ENCODE peak calls at places on chromosomes 1 and 21, in four cellular contexts. One of them, this sample, is unnamed.

GRCh38 chr21:45284456-45284741 is 3.3 kb downstream of the POFUT2 start:
- DNase-seq in A549: no peak
- DNase-seq in HepG2: no peak
- DNase-seq in GM23338: no peak
- DNase-seq in this sample: no peak

GRCh38 chr1:235648954-235649721 is 446 bp downstream of the GNG4 start:
- DNase-seq in GM23338: peak
- DNase-seq in A549: no peak
- DNase-seq in HepG2: peak
- DNase-seq in this sample: no peak

GRCh38 chr1:33547574-33547973 is 75.1 kb downstream of the ZSCAN20 start:
- DNase-seq in HepG2: no peak
- DNase-seq in A549: no peak
- DNase-seq in GM23338: no peak
- DNase-seq in this sample: no peak

GRCh38 chr1:62875676-62876075 is 91.7 kb downstream of the ATG4C start:
- DNase-seq in GM23338: no peak
- DNase-seq in A549: no peak
- DNase-seq in HepG2: no peak
- DNase-seq in this sample: no peak

GRCh38 chr1:10415211-10415930 is 14.9 kb upstream of the CENPS start:
- DNase-seq in HepG2: peak
- DNase-seq in GM23338: peak
- DNase-seq in A549: peak
- DNase-seq in this sample: peak

GRCh38 chr1:101237229-101237837 is 514 bp downstream of the S1PR1 start:
- DNase-seq in GM23338: peak
- DNase-seq in HepG2: no peak
- DNase-seq in A549: no peak
- DNase-seq in this sample: no peak

GRCh38 chr1:197080323-197080722 is 13.3 kb upstream of the F13B start:
- DNase-seq in A549: no peak
- DNase-seq in GM23338: no peak
- DNase-seq in HepG2: no peak
- DNase-seq in this sample: no peak

GRCh38 chr1:20100632-20101355 is 18.5 kb downstream of the PLA2G2D start:
- DNase-seq in HepG2: peak
- DNase-seq in GM23338: peak
- DNase-seq in A549: peak
- DNase-seq in this sample: no peak

GRCh38 chr1:203914292-203914691 is 52.9 kb downstream of the SNRPE start:
- DNase-seq in GM23338: no peak
- DNase-seq in A549: no peak
- DNase-seq in HepG2: peak
- DNase-seq in this sample: no peak

GRCh38 chr1:112619518-112620458 is at the start of gene CAPZA1:
- DNase-seq in HepG2: peak
- DNase-seq in A549: peak
- DNase-seq in GM23338: peak
- DNase-seq in this sample: peak
- TF ChIP-seq REST in HepG2: no peak
- TF ChIP-seq REST in A549: no peak
- TF ChIP-seq REST in GM23338: no peak
- TF ChIP-seq REST in this sample: peak

DNA sequence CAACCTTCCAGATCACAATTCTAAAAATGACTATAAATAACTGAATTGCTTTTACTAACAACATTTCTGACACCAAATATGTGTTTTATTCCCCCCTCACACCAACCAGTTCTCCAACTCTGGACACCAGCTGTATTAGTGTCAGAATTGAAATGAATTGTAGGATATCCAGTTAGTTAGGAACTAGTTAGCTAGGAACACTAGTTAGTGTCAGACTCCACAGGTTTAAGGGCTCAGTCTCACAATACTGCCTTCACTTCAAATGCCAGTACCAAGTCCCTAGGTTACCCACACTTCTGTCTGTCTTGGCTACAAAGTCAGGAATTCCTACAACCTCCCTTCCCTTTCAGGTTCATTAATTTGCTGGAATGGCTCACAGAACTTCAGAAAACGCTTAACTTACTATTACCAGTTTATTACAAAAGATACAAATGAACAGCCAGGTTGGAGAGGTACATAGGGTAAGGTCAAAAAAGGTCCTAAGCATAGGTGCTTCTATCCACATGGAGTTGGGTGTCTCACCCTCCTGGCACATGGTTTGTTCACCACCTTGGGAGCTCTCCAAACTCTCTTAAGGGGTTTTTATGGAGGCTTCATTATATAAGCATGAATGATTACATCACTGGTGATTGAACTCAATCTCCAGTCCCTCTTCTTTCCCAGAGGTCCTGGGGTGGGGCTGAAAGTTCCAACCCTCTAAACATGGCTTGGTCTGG is 4.2 kb downstream of the STXBP3 start:
- DNase-seq in A549: no peak
- DNase-seq in GM23338: no peak
- DNase-seq in HepG2: no peak
- DNase-seq in this sample: no peak
- TF ChIP-seq REST in A549: no peak
- TF ChIP-seq REST in GM23338: no peak
- TF ChIP-seq REST in HepG2: no peak
- TF ChIP-seq REST in this sample: no peak

DNA sequence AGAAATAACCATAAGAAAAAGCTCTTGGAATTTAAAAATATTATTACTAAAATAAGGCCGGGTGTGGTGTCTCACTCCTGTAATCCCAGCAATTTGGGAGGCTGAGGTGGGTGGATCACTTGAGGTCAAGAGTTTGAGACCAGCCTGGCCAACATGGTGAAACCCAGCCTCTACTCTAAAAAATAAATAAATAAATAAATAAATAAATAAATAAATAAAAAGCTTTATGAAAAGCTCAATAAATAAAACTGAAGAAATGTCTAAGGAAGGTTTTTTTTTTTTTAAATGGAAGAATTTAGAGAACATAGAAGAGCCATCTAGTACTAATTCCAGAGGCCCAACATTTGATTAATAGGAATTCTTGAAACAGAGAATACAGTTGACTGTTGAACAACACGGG is 249.1 kb upstream of the PROX1 start:
- DNase-seq in GM23338: no peak
- DNase-seq in HepG2: no peak
- DNase-seq in A549: no peak
- DNase-seq in this sample: no peak
- TF ChIP-seq REST in GM23338: no peak
- TF ChIP-seq REST in HepG2: no peak
- TF ChIP-seq REST in A549: no peak
- TF ChIP-seq REST in this sample: no peak

GRCh38 chr1:155086182-155086741 is 7.6 kb downstream of the EFNA3 start:
- DNase-seq in HepG2: no peak
- DNase-seq in GM23338: peak
- DNase-seq in A549: peak
- DNase-seq in this sample: no peak

GRCh38 chr1:155085504-155086181 is 7.0 kb downstream of the EFNA3 start:
- DNase-seq in A549: no peak
- DNase-seq in GM23338: peak
- DNase-seq in HepG2: no peak
- DNase-seq in this sample: peak

GRCh38 chr1:155082941-155083541 is 4.4 kb downstream of the EFNA3 start:
- DNase-seq in A549: no peak
- DNase-seq in HepG2: no peak
- DNase-seq in GM23338: no peak
- DNase-seq in this sample: no peak

GRCh38 chr1:155083865-155084721 is 5.5 kb downstream of the EFNA3 start:
- DNase-seq in GM23338: no peak
- DNase-seq in A549: no peak
- DNase-seq in HepG2: peak
- DNase-seq in this sample: peak

GRCh38 chr1:155084722-155085503 is 6.3 kb downstream of the EFNA3 start:
- DNase-seq in GM23338: peak
- DNase-seq in HepG2: peak
- DNase-seq in A549: peak
- DNase-seq in this sample: peak
- TF ChIP-seq REST in GM23338: no peak
- TF ChIP-seq REST in HepG2: no peak
- TF ChIP-seq REST in A549: no peak
- TF ChIP-seq REST in this sample: no peak

DNA sequence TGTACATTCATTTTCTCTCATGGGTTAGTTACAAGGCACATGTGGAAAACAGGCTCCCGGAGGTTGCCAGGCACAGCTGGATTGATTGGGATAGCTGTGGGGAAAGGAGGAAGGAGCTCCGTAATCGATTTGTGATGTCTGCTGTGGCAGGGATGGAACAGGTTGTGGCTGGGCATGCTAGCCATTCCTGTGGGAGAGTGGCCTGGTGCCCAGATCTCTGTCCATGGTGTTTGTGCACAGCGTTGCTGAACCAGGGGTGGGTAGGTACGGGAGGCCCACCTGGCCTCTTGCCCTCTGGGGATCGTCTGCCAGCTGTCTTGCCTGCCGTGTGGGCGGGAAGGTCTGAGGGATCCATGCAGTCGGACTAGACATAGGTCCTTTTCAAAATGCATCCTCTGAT is 302.8 kb upstream of the VAMP3 start:
- DNase-seq in GM23338: no peak
- DNase-seq in HepG2: no peak
- DNase-seq in A549: no peak
- DNase-seq in this sample: no peak
- TF ChIP-seq REST in GM23338: no peak
- TF ChIP-seq REST in HepG2: no peak
- TF ChIP-seq REST in A549: no peak
- TF ChIP-seq REST in this sample: no peak

GRCh38 chr1:17109897-17110554 is 9.2 kb downstream of the PADI2 start:
- DNase-seq in HepG2: no peak
- DNase-seq in GM23338: no peak
- DNase-seq in A549: no peak
- DNase-seq in this sample: no peak

GRCh38 chr1:17112076-17112475 is 7.2 kb downstream of the PADI2 start:
- DNase-seq in A549: no peak
- DNase-seq in HepG2: no peak
- DNase-seq in GM23338: no peak
- DNase-seq in this sample: no peak

GRCh38 chr1:17112496-17113236 is 6.6 kb downstream of the PADI2 start:
- DNase-seq in HepG2: no peak
- DNase-seq in A549: no peak
- DNase-seq in GM23338: no peak
- DNase-seq in this sample: no peak

GRCh38 chr1:17108786-17109185 is 10.5 kb downstream of the PADI2 start:
- DNase-seq in HepG2: no peak
- DNase-seq in A549: no peak
- DNase-seq in GM23338: no peak
- DNase-seq in this sample: no peak

GRCh38 chr1:17110555-17110926 is 8.7 kb downstream of the PADI2 start:
- DNase-seq in A549: no peak
- DNase-seq in HepG2: no peak
- DNase-seq in GM23338: no peak
- DNase-seq in this sample: no peak
- TF ChIP-seq REST in A549: no peak
- TF ChIP-seq REST in HepG2: no peak
- TF ChIP-seq REST in GM23338: no peak
- TF ChIP-seq REST in this sample: no peak

This sample was measured in HL-60.